ENCODE peak calls at places on chromosomes 12 and 14, in five cellular contexts. K, O, Q, I and F are unnamed samples.

GRCh38 chr12:107822356-107822755 is 47.9 kb downstream of the ASCL4 start:
- DNase-seq in K (no peak), O (no peak), Q (no peak), I (no peak), F (no peak)

GRCh38 chr12:15756822-15757221 is 32.4 kb downstream of the EPS8 start:
- DNase-seq in K (no peak), O (no peak), Q (peak), I (no peak), F (peak)

GRCh38 chr14:65745396-65746190 is 333.1 kb downstream of the FUT8 start:
- DNase-seq in K (no peak), O (no peak), Q (no peak), I (no peak), F (no peak)

GRCh38 chr12:64025174-64025958 is 180.9 kb downstream of the SRGAP1 start:
- DNase-seq in K (no peak), O (no peak), Q (no peak), I (no peak), F (no peak)

GRCh38 chr12:45296046-45296586 is 80.2 kb downstream of the ANO6 start:
- DNase-seq in K (no peak), O (no peak), Q (no peak), I (no peak), F (no peak)

GRCh38 chr12:100356646-100357223 is at the start of gene SLC17A8:
- DNase-seq in K (no peak), O (no peak), Q (peak), I (no peak), F (no peak)

GRCh38 chr14:102810523-102810922 is 33.3 kb downstream of the TRAF3 start:
- DNase-seq in K (no peak), O (no peak), Q (no peak), I (no peak), F (no peak)

GRCh38 chr14:56195219-56195618 is 77.0 kb downstream of the PELI2 start:
- DNase-seq in K (no peak), O (no peak), Q (peak), I (no peak), F (no peak)

GRCh38 chr14:94886931-94887330 is 117.0 kb upstream of the GSC start:
- DNase-seq in K (no peak), O (no peak), Q (no peak), I (no peak), F (no peak)

GRCh38 chr14:68305738-68306137 is 486.2 kb downstream of the RAD51B start:
- DNase-seq in K (no peak), O (no peak), Q (no peak), I (no peak), F (no peak)

GRCh38 chr12:99658950-99659349 is 11.4 kb downstream of the GARIN6 start:
- DNase-seq in K (no peak), O (no peak), Q (no peak), I (no peak), F (peak)

GRCh38 chr12:65881965-65882413 is 57.7 kb downstream of the HMGA2 start:
- DNase-seq in K (peak), O (peak), Q (peak), I (no peak), F (no peak)

GRCh38 chr14:100237735-100238418 is 1.1 kb upstream of the YY1 start:
- DNase-seq in K (peak), O (peak), Q (peak), I (peak), F (no peak)

GRCh38 chr14:97177016-97177415 is 379.8 kb downstream of the VRK1 start:
- DNase-seq in K (peak), O (no peak), Q (no peak), I (peak), F (peak)

GRCh38 chr12:24778486-24779304 is 170.2 kb downstream of the BCAT1 start:
- DNase-seq in K (peak), O (no peak), Q (peak), I (peak), F (peak)

GRCh38 chr14:33529773-33530172 is 421.1 kb downstream of the EGLN3 start:
- DNase-seq in K (no peak), O (no peak), Q (no peak), I (no peak), F (no peak)

GRCh38 chr12:4372653-4373052 is 6.9 kb downstream of the FGF23 start:
- DNase-seq in K (no peak), O (no peak), Q (no peak), I (no peak), F (no peak)

GRCh38 chr12:68199127-68199526 is 26.5 kb downstream of the IL26 start:
- DNase-seq in K (no peak), O (no peak), Q (no peak), I (no peak), F (no peak)

GRCh38 chr12:26233620-26234019 is 38.2 kb downstream of the SSPN start:
- DNase-seq in K (no peak), O (no peak), Q (peak), I (no peak), F (no peak)

GRCh38 chr12:56676851-56677601 is 11.1 kb downstream of the PTGES3 start:
- DNase-seq in K (no peak), O (no peak), Q (no peak), I (no peak), F (no peak)

GRCh38 chr12:44750468-44750867 is 125.6 kb downstream of the NELL2 start:
- DNase-seq in K (no peak), O (no peak), Q (no peak), I (no peak), F (no peak)

GRCh38 chr14:92609955-92610354 is 96.4 kb downstream of the RIN3 start:
- DNase-seq in K (no peak), O (no peak), Q (peak), I (no peak), F (peak)

GRCh38 chr12:81797100-81797499 is 38.0 kb upstream of the PPFIA2 start:
- DNase-seq in K (peak), O (no peak), Q (peak), I (peak), F (peak)